ENCODE peak calls at places on chromosomes 16 and 17, in ten cellular contexts. H is endodermal cell; D is hepatocyte; W is effector memory CD4-positive, alpha-beta T cell; U is fibroblast of lung; N is AG04450; R is right cardiac atrium; F is fibroblast of mammary gland; I is WERI-Rb-1; L is foreskin fibroblast. S is an unnamed sample.

GRCh38 chr16:25184771-25185170 is 32.0 kb upstream of the AQP8 start:
- DNase-seq in L (no peak), W (no peak), F (no peak), D (no peak), R (no peak), I (no peak), N (no peak), U (no peak), H (no peak), S (no peak)

GRCh38 chr16:4244881-4245280 is 3.0 kb upstream of the SRL start:
- DNase-seq in L (no peak), I (no peak), D (no peak), N (no peak), W (no peak), R (peak), F (no peak), H (peak), U (no peak), S (no peak)

GRCh38 chr16:411576-412265 is 10.0 kb downstream of the DECR2 start:
- DNase-seq in I (no peak), W (no peak), H (no peak), U (no peak), R (no peak), F (no peak), D (no peak), L (no peak), N (no peak), S (no peak)

GRCh38 chr16:80692270-80692669 is 112.1 kb downstream of the CDYL2 start:
- DNase-seq in I (no peak), U (no peak), N (no peak), D (no peak), W (no peak), L (no peak), H (no peak), F (no peak), R (no peak), S (no peak)

GRCh38 chr16:20203277-20203676 is 124.0 kb downstream of the GP2 start:
- DNase-seq in H (no peak), I (no peak), F (no peak), W (no peak), R (no peak), D (no peak), L (no peak), U (no peak), N (no peak), S (no peak)

GRCh38 chr17:56739376-56739775 is 94.3 kb downstream of the C17orf67 start:
- DNase-seq in U (no peak), F (no peak), I (no peak), R (no peak), H (no peak), W (no peak), D (no peak), N (no peak), L (no peak), S (peak)

GRCh38 chr17:77402159-77402731 is 261.5 kb downstream of the SEC14L1 start:
- DNase-seq in H (no peak), F (no peak), W (no peak), R (peak), N (no peak), D (no peak), U (no peak), L (no peak), I (no peak), S (no peak)

GRCh38 chr17:56597495-56597990 is 4.0 kb downstream of the NOG start:
- DNase-seq in R (peak), N (no peak), D (peak), U (no peak), I (no peak), F (no peak), W (no peak), L (peak), H (peak), S (no peak)

GRCh38 chr17:50352072-50352692 is 6.3 kb downstream of the XYLT2 start:
- DNase-seq in F (no peak), D (peak), N (no peak), L (no peak), U (no peak), W (no peak), R (peak), H (peak), I (no peak), S (no peak)

GRCh38 chr16:63925221-63925620 is 1196.6 kb downstream of the CDH11 start:
- DNase-seq in I (no peak), H (no peak), W (no peak), D (no peak), U (no peak), F (no peak), L (no peak), N (no peak), R (no peak), S (no peak)

GRCh38 chr16:22297871-22298733 is 893 bp downstream of the POLR3E start:
- DNase-seq in W (peak), F (peak), I (peak), H (peak), D (peak), L (peak), R (peak), N (peak), U (peak), S (peak)

GRCh38 chr16:22296225-22297113 is 740 bp upstream of the POLR3E start:
- DNase-seq in U (peak), I (no peak), F (no peak), W (no peak), N (no peak), L (peak), R (no peak), D (no peak), H (no peak), S (no peak)

GRCh38 chr16:22300427-22301071 is 3.3 kb downstream of the POLR3E start:
- DNase-seq in W (no peak), R (peak), D (peak), L (peak), F (peak), U (peak), N (peak), H (peak), I (peak), S (peak)

GRCh38 chr16:22297114-22297870 is at the start of gene POLR3E:
- DNase-seq in H (peak), W (peak), D (peak), F (peak), L (peak), R (peak), I (peak), N (peak), U (peak), S (peak)

GRCh38 chr16:22299036-22299435 is 1.8 kb downstream of the POLR3E start:
- DNase-seq in D (no peak), R (no peak), H (no peak), F (no peak), W (no peak), N (no peak), U (no peak), I (no peak), L (no peak), S (no peak)
- H3K4me3 ChIP-seq in D (no peak), R (no peak), H (peak), F (no peak), W (no peak), N (no peak), U (no peak), I (no peak), L (no peak), S (no peak)

GRCh38 chr16:31412750-31413149 is 15.4 kb downstream of the COX6A2 start:
- DNase-seq in F (no peak), L (no peak), W (no peak), D (no peak), H (no peak), R (no peak), U (no peak), N (no peak), I (no peak), S (no peak)

GRCh38 chr16:31413943-31414342 is 14.2 kb downstream of the COX6A2 start:
- DNase-seq in D (no peak), N (no peak), U (no peak), F (no peak), I (no peak), R (no peak), H (no peak), W (no peak), L (no peak), S (no peak)

GRCh38 chr16:31414706-31415105 is 13.5 kb downstream of the COX6A2 start:
- DNase-seq in D (no peak), W (no peak), R (no peak), I (no peak), N (no peak), H (no peak), F (no peak), U (no peak), L (no peak), S (no peak)

GRCh38 chr16:31417916-31418315 is 10.2 kb downstream of the COX6A2 start:
- DNase-seq in L (no peak), F (no peak), N (no peak), I (no peak), D (no peak), H (no peak), W (no peak), R (no peak), U (no peak), S (no peak)

GRCh38 chr16:31416371-31416770 is 11.8 kb downstream of the COX6A2 start:
- DNase-seq in U (no peak), R (no peak), I (no peak), F (no peak), H (no peak), D (no peak), N (no peak), W (no peak), L (no peak), S (no peak)
- H3K4me3 ChIP-seq in U (no peak), R (no peak), I (no peak), F (no peak), H (no peak), D (no peak), N (no peak), W (no peak), L (no peak), S (no peak)

DNA sequence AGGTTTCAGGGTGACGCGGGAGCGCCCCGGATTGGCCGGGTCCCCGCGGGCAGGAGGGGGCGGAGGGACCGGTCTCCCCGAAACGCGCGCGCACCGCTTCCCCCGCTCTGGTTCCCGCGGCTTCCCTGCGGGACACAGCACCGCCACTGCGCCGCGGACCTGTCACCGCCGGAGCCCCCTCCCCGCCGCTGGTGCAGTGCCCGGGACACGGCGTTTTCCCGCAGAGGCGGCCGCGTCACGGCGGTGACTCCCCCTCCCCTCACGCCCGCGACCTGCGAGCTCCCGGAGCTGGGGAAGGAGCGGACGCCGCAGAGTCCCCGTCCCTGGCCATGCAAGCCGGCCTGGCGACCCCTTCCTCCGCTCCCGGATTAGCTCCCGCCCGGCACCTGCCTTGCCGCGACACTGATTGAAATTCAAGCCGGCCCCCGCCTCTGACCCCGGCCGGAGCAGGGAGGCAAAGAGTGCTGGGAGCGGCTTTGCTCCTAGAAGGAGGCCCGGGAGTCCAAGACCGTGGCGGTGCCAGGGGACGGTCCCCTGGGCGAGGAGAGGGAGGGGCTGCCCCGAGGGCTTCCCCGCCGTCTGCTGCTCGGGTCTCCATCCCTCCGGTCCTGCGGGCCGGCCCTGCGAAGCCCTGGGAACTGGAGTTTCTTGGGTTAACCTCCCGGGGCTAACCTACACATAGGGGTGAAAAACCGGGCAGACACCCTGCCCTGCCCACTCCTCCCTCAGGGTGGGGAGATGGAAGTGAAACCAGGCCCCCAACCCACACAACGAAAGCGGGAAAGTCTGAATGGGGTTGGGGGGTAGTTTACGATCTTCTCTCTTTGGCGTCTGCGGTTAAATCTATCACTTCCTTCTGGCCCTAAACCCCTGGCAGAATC is 997 bp downstream of the RHBDL3 start:
- DNase-seq in I (peak), L (peak), N (no peak), R (peak), W (no peak), H (peak), U (no peak), D (no peak), F (no peak), S (no peak)
- H3K4me3 ChIP-seq in I (peak), L (peak), N (peak), R (peak), W (peak), H (peak), U (peak), D (peak), F (peak), S (peak)

GRCh38 chr17:62808576-62808970 is 459 bp upstream of the MARCHF10 start:
- DNase-seq in N (no peak), D (no peak), I (no peak), L (no peak), H (no peak), R (no peak), U (no peak), F (no peak), W (no peak), S (no peak)
- H3K4me3 ChIP-seq in N (no peak), D (no peak), I (peak), L (no peak), H (no peak), R (no peak), U (no peak), F (no peak), W (no peak), S (no peak)